ENCODE peak calls at places on chromosomes 1 and 21, in ten cellular contexts. U, M, I, A, Q, O, B, L, X and D are unnamed samples.

GRCh38 chr1:10932088-10932487 is 80.4 kb upstream of the TARDBP start:
- DNase-seq in A (no peak), Q (no peak), X (no peak), M (no peak), U (peak; percentile 68), B (no peak), O (no peak), I (no peak), L (no peak), D (no peak)

GRCh38 chr21:44337941-44338895 is 972 bp downstream of the CFAP410 start:
- DNase-seq in M (peak; percentile 44), A (peak; percentile 69), L (no peak), I (peak; percentile 37), Q (peak; percentile 91), O (no peak), U (no peak), B (peak; percentile 66), X (peak; percentile 82), D (peak; percentile 60)

GRCh38 chr1:6105763-6106162 is 60.1 kb downstream of the KCNAB2 start:
- DNase-seq in M (no peak), L (no peak), A (no peak), X (no peak), I (no peak), O (no peak), B (no peak), U (no peak), Q (no peak), D (no peak)

GRCh38 chr1:47688631-47689296 is 250.9 kb downstream of the FOXD2 start:
- DNase-seq in X (peak; percentile 44), Q (peak; percentile 45), M (no peak), A (no peak), L (no peak), U (no peak), B (peak; percentile 7), O (no peak), I (no peak), D (no peak)

GRCh38 chr1:205700865-205701401 is 20.6 kb upstream of the SLC45A3 start:
- DNase-seq in X (no peak), O (no peak), L (no peak), I (no peak), Q (no peak), B (no peak), U (no peak), M (no peak), A (no peak), D (no peak)

GRCh38 chr1:156703336-156703735 is 2.0 kb downstream of the CRABP2 start:
- DNase-seq in I (no peak), O (no peak), L (no peak), X (no peak), M (no peak), U (no peak), Q (no peak), A (no peak), B (no peak), D (no peak)

GRCh38 chr1:51234721-51235425 is 1.2 kb upstream of the RNF11 start:
- DNase-seq in I (peak; percentile 38), Q (peak; percentile 82), X (no peak), A (no peak), B (peak; percentile 80), M (peak; percentile 48), U (peak; percentile 23), L (peak; percentile 49), O (no peak), D (no peak)

GRCh38 chr1:6260961-6261614 is at the start of gene GPR153:
- DNase-seq in M (no peak), Q (peak; percentile 79), L (peak; percentile 32), X (peak; percentile 79), U (peak; percentile 49), B (peak; percentile 27), I (no peak), A (peak; percentile 39), O (no peak), D (no peak)

GRCh38 chr1:8361198-8361849 is 43.4 kb downstream of the SLC45A1 start:
- DNase-seq in B (no peak), O (no peak), X (no peak), I (no peak), A (no peak), M (no peak), Q (no peak), U (no peak), L (no peak), D (no peak)

GRCh38 chr1:228964178-228964819 is 229.0 kb downstream of the RHOU start:
- DNase-seq in L (no peak), B (peak; percentile 37), O (no peak), I (peak; percentile 13), X (no peak), A (no peak), M (peak; percentile 36), Q (peak; percentile 87), U (no peak), D (no peak)

GRCh38 chr21:38202811-38203210 is 54.0 kb upstream of the KCNJ15 start:
- DNase-seq in X (no peak), L (no peak), Q (no peak), M (no peak), B (no peak), A (no peak), I (no peak), O (no peak), U (no peak), D (no peak)

GRCh38 chr1:226588484-226588883 is 39.9 kb downstream of the STUM start:
- DNase-seq in X (no peak), L (no peak), I (no peak), O (no peak), M (no peak), B (no peak), A (no peak), Q (no peak), U (no peak), D (no peak)

GRCh38 chr1:103265551-103265950 is 157.2 kb upstream of the COL11A1 start:
- DNase-seq in U (no peak), O (no peak), L (no peak), A (no peak), I (no peak), Q (no peak), X (no peak), M (peak; percentile 58), B (no peak), D (no peak)

GRCh38 chr1:84165566-84165965 is 21.5 kb downstream of the PRKACB start:
- DNase-seq in A (no peak), Q (no peak), L (no peak), O (no peak), I (no peak), U (no peak), M (no peak), B (no peak), X (no peak), D (no peak)

GRCh38 chr1:116820362-116820761 is 66.1 kb downstream of the CD2 start:
- DNase-seq in Q (no peak), O (no peak), M (peak; percentile 32), U (no peak), X (no peak), A (no peak), L (no peak), I (peak; percentile 64), B (no peak), D (no peak)

GRCh38 chr1:2858676-2859075 is 57.2 kb upstream of the TTC34 start:
- DNase-seq in U (no peak), M (no peak), Q (no peak), I (no peak), L (no peak), O (no peak), X (no peak), A (no peak), B (no peak), D (no peak)

GRCh38 chr1:179971563-179972496 is 17.2 kb downstream of the CEP350 start:
- DNase-seq in L (no peak), X (no peak), U (no peak), M (no peak), A (no peak), O (no peak), I (no peak), B (no peak), Q (no peak), D (no peak)

GRCh38 chr1:239493736-239494285 is 107.4 kb downstream of the CHRM3 start:
- DNase-seq in U (no peak), Q (no peak), X (no peak), O (no peak), B (no peak), I (no peak), L (no peak), M (peak; percentile 54), A (no peak), D (no peak)

GRCh38 chr21:17921579-17922530 is 102.7 kb upstream of the C21orf91 start:
- DNase-seq in X (no peak), B (no peak), O (no peak), A (no peak), M (peak; percentile 54), I (no peak), U (no peak), Q (no peak), L (no peak), D (no peak)

GRCh38 chr1:151312439-151313225 is 14.6 kb downstream of the PI4KB start:
- DNase-seq in L (no peak), M (no peak), A (no peak), O (no peak), Q (no peak), I (no peak), U (no peak), X (no peak), B (no peak), D (no peak)

GRCh38 chr1:223717695-223718363 is 5.5 kb downstream of the CAPN2 start:
- DNase-seq in M (peak; percentile 52), O (no peak), X (no peak), A (no peak), B (no peak), U (no peak), Q (no peak), L (no peak), I (no peak), D (no peak)

GRCh38 chr1:198628064-198628455 is 10.8 kb upstream of the PTPRC start:
- DNase-seq in Q (no peak), B (no peak), O (no peak), X (no peak), M (no peak), I (no peak), L (no peak), U (no peak), A (no peak), D (no peak)

GRCh38 chr1:206839006-206839560 is 26.3 kb upstream of the IL20 start:
- DNase-seq in I (no peak), Q (no peak), M (no peak), A (no peak), B (no peak), U (no peak), X (no peak), O (no peak), L (no peak), D (no peak)

GRCh38 chr1:154759196-154759595 is 110.9 kb downstream of the KCNN3 start:
- DNase-seq in B (peak; percentile 14), M (no peak), O (no peak), X (no peak), Q (peak; percentile 29), A (no peak), I (no peak), L (peak; percentile 20), U (peak; percentile 36), D (peak; percentile 35)

GRCh38 chr1:218585565-218586184 is 240.5 kb downstream of the TGFB2 start:
- DNase-seq in X (peak; percentile 85), U (no peak), O (no peak), A (no peak), B (no peak), I (peak; percentile 42), Q (no peak), M (peak; percentile 32), L (no peak), D (no peak)

GRCh38 chr1:93723733-93724270 is 42.2 kb upstream of the BCAR3 start:
- DNase-seq in L (no peak), A (no peak), I (no peak), Q (no peak), B (no peak), U (no peak), M (no peak), X (peak; percentile 73), O (no peak), D (no peak)